ENCODE peak calls at places on chromosomes 1 and 21, in five cellular contexts. U is nephron progenitor cell, R is NCI-H1092 treated with DMSO at 0.1 percent for 48 hours, K is NCI-H526 treated with DMSO at 0.1 percent for 48 hours, Z is stomach. S is an unnamed sample.

GRCh38 chr1:112637257-112638108 is 17.9 kb downstream of the CAPZA1 start:
- DNase-seq in U (no peak), R (no peak), K (no peak), Z (no peak), S (no peak)

GRCh38 chr1:29164588-29164987 is 17.1 kb downstream of the SRSF4 start:
- DNase-seq in U (no peak), R (no peak), K (no peak), Z (no peak), S (no peak)

GRCh38 chr1:95352767-95353166 is 118.8 kb downstream of the RWDD3 start:
- DNase-seq in U (no peak), R (peak), K (no peak), Z (peak), S (peak)

GRCh38 chr21:35036521-35037383 is 12.3 kb downstream of the RUNX1 start:
- DNase-seq in U (no peak), R (no peak), K (no peak), Z (no peak), S (no peak)

GRCh38 chr1:241531195-241532172 is 694 bp upstream of the KMO start:
- DNase-seq in U (peak), R (peak), K (peak), Z (no peak), S (peak)

GRCh38 chr1:21294266-21295058 is 4.2 kb upstream of the ECE1 start:
- DNase-seq in U (no peak), R (no peak), K (no peak), Z (peak), S (no peak)

GRCh38 chr1:90731382-90732050 is 14.4 kb upstream of the BARHL2 start:
- DNase-seq in U (no peak), R (no peak), K (no peak), Z (no peak), S (no peak)

GRCh38 chr1:244603498-244603897 is 49.4 kb upstream of the DESI2 start:
- DNase-seq in U (no peak), R (peak), K (no peak), Z (no peak), S (peak)

GRCh38 chr1:63190171-63190570 is 132.2 kb upstream of the FOXD3 start:
- DNase-seq in U (no peak), R (no peak), K (no peak), Z (no peak), S (no peak)

S was measured in small intestine.